ENCODE peak calls at places on chromosomes 6 and 20, in ten cellular contexts. L is IMR-90, H is cardiac muscle cell, N is PC-9, O is foreskin fibroblast, W is PC-3, X is fibroblast of pulmonary artery, E is stomach, U is right lobe of liver, G is left ventricle myocardium inferior. S is an unnamed sample.

GRCh38 chr6:20393297-20393696 is 8.4 kb upstream of the E2F3 start:
- DNase-seq in U (no peak), N (no peak), O (no peak), E (no peak), X (no peak), G (no peak), L (no peak), H (no peak), W (no peak), S (no peak)

GRCh38 chr6:164911873-164912580 is 397.4 kb downstream of the C6orf118 start:
- DNase-seq in H (no peak), W (no peak), E (no peak), X (no peak), N (no peak), U (no peak), O (no peak), G (no peak), L (no peak), S (no peak)

GRCh38 chr6:161463061-161463460 is 189.2 kb upstream of the AGPAT4 start:
- DNase-seq in G (no peak), X (no peak), U (no peak), L (no peak), E (no peak), N (no peak), H (no peak), O (no peak), W (peak; percentile 40), S (no peak)

GRCh38 chr6:75208564-75209431 is 2.9 kb upstream of the COL12A1 start:
- DNase-seq in U (peak; percentile 84), E (peak; percentile 85), N (peak; percentile 63), O (peak; percentile 83), L (peak; percentile 77), X (peak; percentile 88), H (peak; percentile 91), G (peak; percentile 83), W (peak; percentile 85), S (peak; percentile 90)

GRCh38 chr6:38404900-38405556 is 234.7 kb downstream of the BTBD9 start:
- DNase-seq in E (no peak), U (no peak), G (no peak), W (peak; percentile 94), L (peak; percentile 7), N (peak; percentile 91), O (peak; percentile 7), X (peak; percentile 50), H (peak; percentile 25), S (peak; percentile 56)

GRCh38 chr20:51801220-51801991 is 915 bp downstream of the SALL4 start:
- DNase-seq in N (no peak), G (no peak), W (no peak), O (no peak), H (peak; percentile 35), X (no peak), L (no peak), U (no peak), E (peak; percentile 23), S (no peak)

GRCh38 chr6:130906736-130907381 is 79.7 kb downstream of the SMLR1 start:
- DNase-seq in L (peak; percentile 88), X (peak; percentile 71), E (no peak), W (no peak), G (no peak), O (peak; percentile 46), H (peak; percentile 70), U (no peak), N (no peak), S (peak; percentile 69)

GRCh38 chr6:113697642-113698410 is 159.3 kb upstream of the MARCKS start:
- DNase-seq in U (no peak), O (peak; percentile 77), X (peak; percentile 81), N (peak; percentile 89), L (peak; percentile 98), E (no peak), H (peak; percentile 86), W (peak; percentile 76), G (no peak), S (peak; percentile 96)

GRCh38 chr6:41732601-41733348 is 2.6 kb downstream of the TFEB start:
- DNase-seq in W (no peak), U (no peak), O (no peak), E (peak; percentile 41), N (no peak), H (no peak), G (no peak), L (no peak), X (no peak), S (peak; percentile 67)

DNA sequence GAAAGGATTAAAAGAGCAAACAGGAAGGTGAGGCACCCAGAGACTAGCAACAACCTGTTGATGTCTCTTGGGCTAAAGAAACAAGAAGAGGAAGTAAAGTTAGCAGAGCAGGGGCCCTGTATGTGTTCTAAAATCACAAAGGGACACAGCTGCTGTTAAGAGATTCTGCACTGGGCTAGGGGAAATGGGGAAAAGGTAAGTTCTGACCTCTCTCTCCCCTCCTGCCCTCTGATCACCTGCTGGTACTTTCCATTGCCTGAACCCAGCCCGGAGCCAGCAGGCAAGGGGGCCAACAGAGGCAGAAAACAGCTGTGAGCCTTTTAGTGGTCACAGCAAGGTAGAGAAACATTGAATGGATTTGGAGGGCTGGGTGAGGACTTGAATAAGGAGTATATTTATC is 13.5 kb upstream of the CNR1 start:
- DNase-seq in H (no peak), L (no peak), E (no peak), O (no peak), W (no peak), N (no peak), G (no peak), U (no peak), X (no peak), S (no peak)
- TF ChIP-seq CTCF in H (no peak), L (no peak), E (no peak), O (no peak), W (no peak), N (no peak), G (no peak), U (no peak), X (no peak), S (peak; percentile 10)

GRCh38 chr6:137080711-137081110 is 35.9 kb upstream of the IL20RA start:
- DNase-seq in X (no peak), E (no peak), O (no peak), N (no peak), U (no peak), W (no peak), G (no peak), L (no peak), H (no peak), S (no peak)

GRCh38 chr6:137081997-137082396 is 37.2 kb upstream of the IL20RA start:
- DNase-seq in W (no peak), X (no peak), O (no peak), U (no peak), H (no peak), N (no peak), G (no peak), E (no peak), L (no peak), S (no peak)

DNA sequence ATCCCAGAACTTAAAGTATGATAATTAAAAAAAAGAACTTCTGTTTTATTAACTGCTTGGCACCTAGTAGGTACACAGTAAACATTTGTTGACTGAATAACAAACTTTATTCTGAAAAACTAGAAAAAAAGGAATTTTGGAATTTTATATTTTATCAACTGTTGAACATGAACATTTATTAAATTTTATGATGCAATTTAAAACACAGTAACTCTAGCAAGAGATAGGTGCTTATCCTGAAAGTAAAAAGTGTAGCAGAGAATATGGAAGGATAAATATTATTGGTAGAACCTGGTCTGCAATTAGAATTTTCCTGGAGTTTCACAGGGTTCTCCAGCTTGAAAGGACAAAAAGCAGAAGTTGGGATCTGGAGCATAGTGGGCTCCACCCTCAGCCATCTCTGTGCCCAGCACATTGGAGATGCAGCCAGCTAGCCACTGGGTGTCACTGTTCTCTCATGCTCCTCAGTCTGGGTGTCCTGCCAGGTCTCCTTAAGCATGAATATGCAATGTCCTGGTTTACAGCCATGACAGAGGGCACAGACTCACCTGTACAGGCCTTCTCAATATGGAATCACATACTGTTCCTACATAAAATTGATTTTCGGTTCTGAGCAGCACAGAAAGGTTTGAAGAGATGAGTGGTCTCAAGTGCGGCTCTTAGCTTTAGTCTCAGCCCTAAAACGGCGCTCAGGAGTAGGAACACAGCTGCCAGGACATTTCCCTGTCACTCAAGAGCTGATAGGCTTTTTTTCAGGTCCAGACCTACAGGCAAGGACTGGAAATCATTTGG is 31.7 kb upstream of the IL20RA start:
- DNase-seq in H (peak; percentile 77), X (peak; percentile 74), E (peak; percentile 81), W (peak; percentile 80), N (peak; percentile 76), L (peak; percentile 50), G (peak; percentile 63), O (peak; percentile 43), U (peak; percentile 75), S (peak; percentile 83)
- H3K4me3 ChIP-seq in H (no peak overlapping the region), X (no peak overlapping the region), E (no peak overlapping the region), W (no peak overlapping the region), N (no peak overlapping the region), L (no peak overlapping the region), G (no peak overlapping the region), O (no peak overlapping the region), U (no peak overlapping the region), S (no peak overlapping the region)

GRCh38 chr6:90663106-90663505 is 76.2 kb upstream of the MAP3K7 start:
- DNase-seq in N (no peak), W (no peak), G (no peak), H (no peak), E (no peak), O (no peak), U (no peak), L (no peak), X (no peak), S (no peak)

GRCh38 chr6:90668141-90668540 is 81.3 kb upstream of the MAP3K7 start:
- DNase-seq in E (no peak), W (no peak), O (no peak), U (no peak), G (no peak), X (no peak), N (no peak), H (no peak), L (no peak), S (no peak)

GRCh38 chr6:90660971-90661370 is 74.1 kb upstream of the MAP3K7 start:
- DNase-seq in W (no peak), E (no peak), O (no peak), L (no peak), G (no peak), X (no peak), H (no peak), U (no peak), N (no peak), S (no peak)

GRCh38 chr6:90658497-90658896 is 71.6 kb upstream of the MAP3K7 start:
- DNase-seq in O (no peak), N (no peak), H (no peak), L (no peak), E (no peak), U (no peak), X (no peak), G (no peak), W (no peak), S (no peak)

DNA sequence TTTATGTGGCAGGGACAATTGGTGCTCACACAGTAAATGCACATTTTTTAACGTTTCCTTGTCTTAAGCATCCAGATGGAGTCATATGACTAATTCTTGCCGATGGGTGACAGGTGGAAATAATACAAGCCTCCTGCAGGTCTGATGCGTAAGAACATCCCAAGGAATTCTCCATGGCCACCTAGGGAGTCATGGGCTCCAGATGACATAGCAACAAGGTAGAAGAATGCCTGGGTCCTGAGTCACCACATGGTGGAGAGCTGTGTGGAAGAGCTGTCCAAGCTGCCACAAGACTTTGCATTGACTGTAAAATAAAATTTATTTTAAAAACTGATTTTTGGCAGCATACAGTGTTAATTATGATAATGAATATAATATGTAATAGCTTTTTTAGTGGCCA is 77.0 kb upstream of the MAP3K7 start:
- DNase-seq in H (no peak), X (no peak), N (peak; percentile 46), L (no peak), U (no peak), E (no peak), O (no peak), W (peak; percentile 19), G (no peak), S (no peak)
- TF ChIP-seq CTCF in H (no peak), X (no peak), N (no peak), L (no peak), U (no peak), E (no peak), O (no peak), W (no peak), G (no peak), S (no peak)

GRCh38 chr6:33072508-33073100 is 845 bp downstream of the HLA-DPA1 start:
- DNase-seq in E (no peak), L (no peak), U (no peak), X (no peak), G (no peak), H (no peak), W (no peak), N (no peak), O (no peak), S (no peak)
- H3K4me3 ChIP-seq in E (peak overlapping the region; percentile 39), L (no peak overlapping the region), U (no peak overlapping the region), X (no peak overlapping the region), G (peak overlapping the region; percentile 63), H (no peak overlapping the region), W (no peak overlapping the region), N (no peak overlapping the region), O (no peak overlapping the region), S (no peak overlapping the region)